ENCODE peak calls at places on chromosomes 5 and 9, in five cellular contexts. O is C1 segment of cervical spinal cord; R is activated CD8-positive, alpha-beta memory T cell treated with anti-CD3 and anti-CD28 coated beads, Interleukin-2, amount 50 U/mL, for 4 hours; Q is LoVo; C is GM23248. D is an unnamed sample.

GRCh38 chr9:78294290-78295176 is 2.4 kb upstream of the PSAT1 start:
- DNase-seq in O (no peak), R (no peak), Q (no peak), C (no peak), D (no peak)

GRCh38 chr5:10856646-10857332 is 95.8 kb upstream of the DAP start:
- DNase-seq in O (peak), R (peak), Q (no peak), C (peak), D (no peak)

GRCh38 chr5:124410539-124410938 is 335.9 kb downstream of the ZNF608 start:
- DNase-seq in O (no peak), R (no peak), Q (no peak), C (no peak), D (no peak)

GRCh38 chr5:164504141-164504772 is 998.8 kb downstream of the MAT2B start:
- DNase-seq in O (no peak), R (no peak), Q (peak), C (peak), D (no peak)

GRCh38 chr9:18250051-18250450 is 223.9 kb upstream of the ADAMTSL1 start:
- DNase-seq in O (no peak), R (no peak), Q (no peak), C (no peak), D (no peak)

GRCh38 chr5:167643616-167644015 is 647.8 kb upstream of the WWC1 start:
- DNase-seq in O (no peak), R (no peak), Q (no peak), C (peak), D (no peak)

GRCh38 chr5:58544195-58544594 is 38.7 kb upstream of the RAB3C start:
- DNase-seq in O (no peak), R (no peak), Q (no peak), C (no peak), D (no peak)

GRCh38 chr9:109591691-109592090 is 93.6 kb upstream of the PTPN3 start:
- DNase-seq in O (no peak), R (no peak), Q (no peak), C (no peak), D (no peak)

GRCh38 chr9:95977366-95977765 is 101.9 kb downstream of the ERCC6L2 start:
- DNase-seq in O (no peak), R (no peak), Q (no peak), C (no peak), D (no peak)

GRCh38 chr5:135134686-135135381 is 100.8 kb upstream of the PITX1 start:
- DNase-seq in O (no peak), R (no peak), Q (no peak), C (no peak), D (no peak)

GRCh38 chr5:69288069-69288468 is 44.5 kb downstream of the CCDC125 start:
- DNase-seq in O (no peak), R (no peak), Q (no peak), C (no peak), D (no peak)

GRCh38 chr9:114687034-114687433 is 5.0 kb upstream of the TEX48 start:
- DNase-seq in O (no peak), R (no peak), Q (no peak), C (peak), D (no peak)

GRCh38 chr5:173618927-173619519 is 2.6 kb upstream of the BOD1 start:
- DNase-seq in O (no peak), R (peak), Q (peak), C (peak), D (no peak)

GRCh38 chr9:134445000-134445399 is 118.7 kb downstream of the RXRA start:
- DNase-seq in O (no peak), R (no peak), Q (no peak), C (no peak), D (no peak)

GRCh38 chr9:84667571-84668203 is 1.8 kb upstream of the NTRK2 start:
- DNase-seq in O (no peak), R (no peak), Q (peak), C (peak), D (no peak)

GRCh38 chr9:127105805-127106492 is 16.5 kb downstream of the ANGPTL2 start:
- DNase-seq in O (no peak), R (no peak), Q (no peak), C (peak), D (no peak)

GRCh38 chr5:79694652-79695051 is 5.0 kb downstream of the CMYA5 start:
- DNase-seq in O (no peak), R (no peak), Q (no peak), C (no peak), D (no peak)

GRCh38 chr9:124625084-124625483 is 117.9 kb upstream of the NR5A1 start:
- DNase-seq in O (no peak), R (no peak), Q (no peak), C (no peak), D (no peak)

GRCh38 chr9:97853844-97854695 is 1.0 kb downstream of the FOXE1 start:
- DNase-seq in O (no peak), R (peak), Q (no peak), C (peak), D (no peak)

GRCh38 chr5:20572560-20572959 is 584.6 kb upstream of the CDH18 start:
- DNase-seq in O (no peak), R (no peak), Q (no peak), C (peak), D (no peak)

GRCh38 chr5:136249678-136250266 is 56.8 kb upstream of the SMIM32 start:
- DNase-seq in O (no peak), R (no peak), Q (peak), C (peak), D (no peak)

GRCh38 chr5:75192804-75193203 is 43.9 kb downstream of the ANKRD31 start:
- DNase-seq in O (no peak), R (no peak), Q (no peak), C (no peak), D (no peak)

GRCh38 chr5:43855418-43855817 is 252.4 kb downstream of the NNT start:
- DNase-seq in O (no peak), R (no peak), Q (no peak), C (no peak), D (no peak)

GRCh38 chr5:91221917-91222316 is 161.2 kb downstream of the ARRDC3 start:
- DNase-seq in O (no peak), R (no peak), Q (no peak), C (no peak), D (no peak)

GRCh38 chr5:180830253-180831138 is 27.9 kb upstream of the MGAT1 start:
- DNase-seq in O (peak), R (peak), Q (no peak), C (peak), D (peak)

GRCh38 chr5:143782588-143783386 is 29.2 kb upstream of the HMHB1 start:
- DNase-seq in O (no peak), R (no peak), Q (no peak), C (peak), D (no peak)

GRCh38 chr5:154970759-154971158 is 29.9 kb downstream of the MRPL22 start:
- DNase-seq in O (no peak), R (no peak), Q (no peak), C (peak), D (no peak)

GRCh38 chr5:112923148-112923917 is 1.3 kb upstream of the REEP5 start:
- DNase-seq in O (no peak), R (no peak), Q (no peak), C (no peak), D (no peak)

GRCh38 chr9:114803459-114803858 is 2.4 kb downstream of the TNFSF15 start:
- DNase-seq in O (no peak), R (no peak), Q (no peak), C (no peak), D (no peak)

GRCh38 chr5:56838409-56839039 is 23.2 kb downstream of the MAP3K1 start:
- DNase-seq in O (no peak), R (no peak), Q (peak), C (peak), D (no peak)

GRCh38 chr5:105101597-105101996 is 1539.0 kb upstream of the NUDT12 start:
- DNase-seq in O (no peak), R (no peak), Q (peak), C (no peak), D (no peak)

GRCh38 chr5:133340002-133340755 is 272.2 kb downstream of the FSTL4 start:
- DNase-seq in O (no peak), R (no peak), Q (peak), C (peak), D (peak)

GRCh38 chr9:131701789-131702337 is 38.0 kb downstream of the RAPGEF1 start:
- DNase-seq in O (no peak), R (no peak), Q (no peak), C (no peak), D (no peak)

GRCh38 chr5:27797220-27797619 is 758.8 kb upstream of the CDH9 start:
- DNase-seq in O (no peak), R (no peak), Q (no peak), C (no peak), D (peak)

GRCh38 chr9:135512241-135512603 is 9.0 kb upstream of the LCN1 start:
- DNase-seq in O (no peak), R (no peak), Q (no peak), C (no peak), D (no peak)

GRCh38 chr9:130285271-130285670 is 19.7 kb downstream of the HMCN2 start:
- DNase-seq in O (no peak), R (no peak), Q (no peak), C (no peak), D (no peak)

GRCh38 chr5:31434898-31435297 is 97.0 kb downstream of the DROSHA start:
- DNase-seq in O (no peak), R (no peak), Q (no peak), C (no peak), D (no peak)

D was measured in sigmoid colon.